ENCODE peak calls at places on chromosomes 7 and 10, in five cellular contexts. L, N, J, G and R are unnamed samples.

GRCh38 chr10:71290806-71291205 is 28.3 kb upstream of the SLC29A3 start:
- DNase-seq in L (no peak), N (no peak), J (no peak), G (no peak), R (no peak)

GRCh38 chr10:124983321-124983720 is 41.4 kb downstream of the ZRANB1 start:
- DNase-seq in L (no peak), N (no peak), J (no peak), G (no peak), R (no peak)

GRCh38 chr10:75709245-75709644 is 277.8 kb downstream of the LRMDA start:
- DNase-seq in L (no peak), N (no peak), J (no peak), G (no peak), R (no peak)

GRCh38 chr7:123023126-123023525 is 27.6 kb upstream of the TAS2R16 start:
- DNase-seq in L (no peak), N (no peak), J (no peak), G (no peak), R (no peak)

GRCh38 chr10:114933588-114933987 is 4.4 kb upstream of the TRUB1 start:
- DNase-seq in L (no peak), N (no peak), J (no peak), G (no peak), R (no peak)

GRCh38 chr10:80655898-80656297 is 118.2 kb downstream of the SH2D4B start:
- DNase-seq in L (no peak), N (no peak), J (no peak), G (no peak), R (no peak)

GRCh38 chr7:10036693-10037092 is 937.0 kb upstream of the PHF14 start:
- DNase-seq in L (no peak), N (no peak), J (no peak), G (no peak), R (no peak)

GRCh38 chr10:34701194-34701593 is 113.9 kb downstream of the PARD3 start:
- DNase-seq in L (no peak), N (no peak), J (no peak), G (no peak), R (no peak)

GRCh38 chr10:76301950-76302349 is 870.5 kb downstream of the LRMDA start:
- DNase-seq in L (no peak), N (no peak), J (peak), G (no peak), R (no peak)

GRCh38 chr10:34539533-34540315 is 275.4 kb downstream of the PARD3 start:
- DNase-seq in L (no peak), N (no peak), J (peak), G (no peak), R (peak)

GRCh38 chr7:25636871-25637283 is 408.6 kb upstream of the NPVF start:
- DNase-seq in L (no peak), N (no peak), J (no peak), G (no peak), R (no peak)

GRCh38 chr10:30915141-30915540 is 116.5 kb downstream of the ZNF438 start:
- DNase-seq in L (no peak), N (no peak), J (no peak), G (no peak), R (no peak)

GRCh38 chr7:46291064-46291463 is 370.0 kb upstream of the IGFBP3 start:
- DNase-seq in L (no peak), N (no peak), J (no peak), G (peak), R (no peak)

GRCh38 chr7:117495313-117495712 is 15.5 kb downstream of the CFTR start:
- DNase-seq in L (no peak), N (no peak), J (no peak), G (no peak), R (no peak)

GRCh38 chr7:33964417-33965115 is 59.2 kb downstream of the BMPER start:
- DNase-seq in L (no peak), N (no peak), J (no peak), G (no peak), R (no peak)

GRCh38 chr10:2137549-2138174 is 400.3 kb upstream of the ADARB2 start:
- DNase-seq in L (peak), N (peak), J (peak), G (no peak), R (peak)

GRCh38 chr10:70619271-70620019 is 16.9 kb upstream of the PRF1 start:
- DNase-seq in L (no peak), N (peak), J (no peak), G (no peak), R (peak)

GRCh38 chr7:91280180-91280579 is 15.9 kb downstream of the FZD1 start:
- DNase-seq in L (no peak), N (no peak), J (no peak), G (no peak), R (no peak)

GRCh38 chr7:141700848-141701371 is 1.1 kb downstream of the DENND11 start:
- DNase-seq in L (peak), N (no peak), J (no peak), G (no peak), R (no peak)

GRCh38 chr7:3455826-3456444 is 154.9 kb downstream of the SDK1 start:
- DNase-seq in L (no peak), N (no peak), J (no peak), G (no peak), R (no peak)

GRCh38 chr7:44530990-44531389 is 10.1 kb downstream of the NPC1L1 start:
- DNase-seq in L (no peak), N (no peak), J (no peak), G (no peak), R (no peak)

GRCh38 chr10:113550365-113550764 is 2.5 kb upstream of the HABP2 start:
- DNase-seq in L (no peak), N (peak), J (no peak), G (no peak), R (no peak)

GRCh38 chr10:76939862-76940495 is 697.6 kb downstream of the KCNMA1 start:
- DNase-seq in L (no peak), N (no peak), J (no peak), G (no peak), R (no peak)

GRCh38 chr7:153396475-153396874 is 636.9 kb downstream of the ACTR3B start:
- DNase-seq in L (no peak), N (no peak), J (no peak), G (no peak), R (no peak)

GRCh38 chr7:18295781-18296417 is 199.7 kb upstream of the HDAC9 start:
- DNase-seq in L (no peak), N (no peak), J (no peak), G (no peak), R (no peak)

GRCh38 chr7:100515072-100515532 is 23.9 kb upstream of the AGFG2 start:
- DNase-seq in L (no peak), N (no peak), J (no peak), G (no peak), R (no peak)

GRCh38 chr10:3775671-3776551 is 9.1 kb downstream of the KLF6 start:
- DNase-seq in L (peak), N (no peak), J (no peak), G (no peak), R (peak)

GRCh38 chr7:42045961-42046360 is 191.0 kb downstream of the GLI3 start:
- DNase-seq in L (no peak), N (no peak), J (no peak), G (no peak), R (no peak)

GRCh38 chr10:128295003-128295402 is 168.8 kb upstream of the MKI67 start:
- DNase-seq in L (peak), N (no peak), J (no peak), G (no peak), R (no peak)

GRCh38 chr10:130411496-130412070 is 275.4 kb downstream of the GLRX3 start:
- DNase-seq in L (no peak), N (no peak), J (no peak), G (no peak), R (no peak)

GRCh38 chr7:11450246-11450645 is 381.8 kb downstream of the THSD7A start:
- DNase-seq in L (no peak), N (no peak), J (no peak), G (no peak), R (no peak)

GRCh38 chr7:107471292-107472070 is 1.6 kb downstream of the GPR22 start:
- DNase-seq in L (no peak), N (no peak), J (no peak), G (no peak), R (no peak)

GRCh38 chr10:120514035-120514620 is 57.1 kb downstream of the PLPP4 start:
- DNase-seq in L (peak), N (peak), J (peak), G (no peak), R (no peak)

GRCh38 chr7:55774327-55775050 is 88.1 kb downstream of the SEPTIN14 start:
- DNase-seq in L (no peak), N (no peak), J (no peak), G (no peak), R (no peak)

GRCh38 chr10:132810141-132810806 is 24.3 kb upstream of the NKX6-2 start:
- DNase-seq in L (no peak), N (no peak), J (no peak), G (no peak), R (no peak)

GRCh38 chr7:106660862-106661720 is at the start of gene CCDC71L:
- DNase-seq in L (peak), N (peak), J (no peak), G (peak), R (peak)

GRCh38 chr10:10092581-10092980 is 925.1 kb upstream of the CELF2 start:
- DNase-seq in L (peak), N (no peak), J (no peak), G (no peak), R (no peak)

GRCh38 chr10:77681839-77682238 is 44.2 kb upstream of the KCNMA1 start:
- DNase-seq in L (no peak), N (no peak), J (no peak), G (no peak), R (no peak)

GRCh38 chr10:59283456-59284082 is 78.8 kb downstream of the FAM13C start:
- DNase-seq in L (no peak), N (no peak), J (no peak), G (no peak), R (no peak)

GRCh38 chr10:118590334-118590733 is 5.1 kb downstream of the PRLHR start:
- DNase-seq in L (no peak), N (no peak), J (no peak), G (no peak), R (no peak)

DNA sequence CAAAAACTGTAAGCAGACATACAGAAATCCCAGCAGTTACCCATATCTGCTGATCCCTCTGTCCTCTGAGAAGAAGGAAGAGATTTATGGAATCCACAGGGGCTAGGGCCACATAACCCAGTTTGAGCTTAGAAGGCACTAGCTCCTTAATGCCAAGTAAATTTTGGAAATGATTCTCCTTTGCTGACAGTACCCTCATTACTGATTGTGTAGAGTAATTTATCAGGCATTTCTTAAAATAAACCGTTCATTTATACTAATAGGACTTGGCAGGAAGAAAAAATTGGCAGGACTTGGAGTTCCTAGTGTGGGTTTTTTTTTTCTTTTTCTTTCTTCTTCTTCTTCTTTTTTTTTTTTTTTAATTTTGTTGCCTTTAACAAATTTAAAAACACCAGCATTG is 645.6 kb downstream of the SUGCT start:
- DNase-seq in L (no peak), N (no peak), J (no peak), G (no peak), R (no peak)
- TF ChIP-seq MAX in L (no peak), N (no peak), J (no peak), G (no peak), R (no peak)

GRCh38 chr10:7592627-7593026 is 74.1 kb downstream of the ITIH5 start:
- DNase-seq in L (no peak), N (no peak), J (no peak), G (no peak), R (no peak)

GRCh38 chr10:7593905-7594304 is 72.9 kb downstream of the ITIH5 start:
- DNase-seq in L (no peak), N (no peak), J (no peak), G (no peak), R (no peak)

GRCh38 chr10:7596356-7596755 is 70.4 kb downstream of the ITIH5 start:
- DNase-seq in L (no peak), N (no peak), J (no peak), G (no peak), R (no peak)

GRCh38 chr10:7590271-7590670 is 76.5 kb downstream of the ITIH5 start:
- DNase-seq in L (no peak), N (no peak), J (no peak), G (no peak), R (no peak)

DNA sequence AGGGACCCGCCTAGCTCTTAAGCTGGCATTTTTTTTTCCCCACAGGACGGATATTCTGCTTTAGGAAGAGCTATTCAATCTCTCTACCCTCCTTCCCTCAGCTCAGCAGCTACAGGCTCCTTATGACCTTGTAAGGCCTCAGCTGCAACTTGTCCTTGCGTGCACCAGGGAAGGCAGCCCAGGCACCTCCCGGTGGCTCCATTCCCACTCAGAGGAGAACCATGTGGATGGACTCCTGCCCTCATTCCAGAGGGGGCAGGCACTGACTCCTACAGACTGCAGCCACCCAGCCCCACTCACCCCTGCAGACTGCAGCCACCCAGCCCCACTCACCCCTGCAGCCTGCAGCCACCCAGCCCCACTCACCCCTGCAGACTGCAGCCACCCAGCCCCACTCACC is 73.7 kb downstream of the ITIH5 start:
- DNase-seq in L (no peak), N (no peak), J (no peak), G (no peak), R (no peak)
- TF ChIP-seq ESRRA in L (no peak), N (no peak), J (no peak), G (no peak), R (no peak)

DNA sequence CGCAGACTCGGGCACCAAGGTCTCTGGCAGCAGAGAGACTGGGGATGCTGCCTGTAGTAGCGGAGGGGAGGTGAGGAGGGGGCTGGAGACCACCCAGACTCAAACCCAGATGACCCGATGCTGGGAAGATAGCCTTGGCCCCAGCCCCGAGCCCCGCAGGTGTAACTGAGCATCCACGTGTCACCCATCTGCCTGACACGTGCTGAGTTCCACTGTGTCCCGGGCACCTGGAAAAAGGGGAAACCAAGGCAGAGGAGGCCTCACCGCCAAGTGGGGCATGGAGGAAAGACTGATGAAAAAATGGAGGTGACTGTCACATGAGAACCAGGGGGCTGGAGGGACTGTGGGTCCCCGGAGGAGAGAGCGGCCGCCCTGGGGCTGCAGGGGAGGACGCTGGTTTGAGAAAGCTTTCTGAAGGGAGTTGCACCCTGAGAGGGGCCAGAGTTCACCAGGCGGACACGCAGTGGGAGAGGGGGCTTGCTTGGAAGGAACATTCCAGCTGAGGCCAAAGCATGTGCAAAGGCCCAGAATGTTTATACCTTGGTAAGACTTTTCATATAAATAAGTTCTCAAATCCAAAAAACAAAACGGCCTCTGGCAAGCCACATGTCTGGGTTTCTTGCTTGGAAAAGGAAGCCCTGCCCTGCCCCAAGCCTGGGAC is 27.4 kb upstream of the ELN start:
- DNase-seq in L (no peak), N (no peak), J (no peak), G (no peak), R (no peak)
- TF ChIP-seq MAX in L (no peak), N (no peak), J (no peak), G (no peak), R (no peak)

GRCh38 chr7:149881328-149882263 is 7.8 kb downstream of the ATP6V0E2 start:
- DNase-seq in L (no peak), N (no peak), J (no peak), G (no peak), R (no peak)
- TF ChIP-seq ESRRA in L (no peak), N (no peak), J (no peak), G (no peak), R (no peak)

GRCh38 chr10:104330168-104331117 is 7.8 kb downstream of the ITPRIP start:
- DNase-seq in L (no peak), N (no peak), J (peak), G (no peak), R (no peak)
- TF ChIP-seq MAX in L (no peak), N (no peak), J (no peak), G (no peak), R (no peak)

DNA sequence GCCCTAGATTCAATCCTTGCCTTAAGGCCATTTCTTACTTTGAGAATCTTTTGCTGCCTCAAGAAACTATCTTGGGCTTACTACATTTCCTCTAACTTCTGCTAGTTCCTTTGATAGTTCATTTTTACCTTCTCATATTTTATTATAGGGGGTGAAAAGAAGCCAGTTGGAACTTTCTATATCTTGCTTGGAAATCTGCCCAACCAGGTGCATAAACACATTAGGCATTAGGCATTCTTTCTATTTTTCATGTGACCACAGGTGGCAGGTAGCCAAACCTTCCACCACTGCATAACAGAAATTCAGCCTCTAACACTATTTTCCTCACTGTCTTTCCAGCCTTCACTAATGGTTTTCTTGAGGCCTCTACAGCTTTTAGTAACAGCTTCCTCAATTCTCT is 300.0 kb upstream of the SP8 start:
- DNase-seq in L (no peak), N (no peak), J (no peak), G (no peak), R (no peak)
- TF ChIP-seq ESRRA in L (no peak), N (no peak), J (no peak), G (no peak), R (no peak)